ENCODE peak calls at places on chromosomes 3 and 15, in five cellular contexts. Q, U, D, H and L are unnamed samples.
A peak's percentile ranks its signal among the peaks of the same experiment; 100 is the strongest.

GRCh38 chr15:38226867-38227266 is 25.8 kb upstream of the SPRED1 start:
- DNase-seq in Q (peak; percentile 71), U (no peak), D (peak; percentile 85), H (peak; percentile 36), L (no peak)

GRCh38 chr3:184619348-184619747 is 57.8 kb downstream of the EPHB3 start:
- DNase-seq in Q (no peak), U (no peak), D (peak; percentile 25), H (no peak), L (no peak)

GRCh38 chr3:50612973-50613851 is 1.6 kb upstream of the CISH start:
- DNase-seq in Q (no peak), U (no peak), D (no peak), H (no peak), L (no peak)

GRCh38 chr3:57691411-57692133 is 1.3 kb downstream of the DENND6A start:
- DNase-seq in Q (no peak), U (no peak), D (peak; percentile 13), H (no peak), L (peak; percentile 3)

GRCh38 chr3:157122116-157122515 is 37.8 kb downstream of the CCNL1 start:
- DNase-seq in Q (no peak), U (no peak), D (peak; percentile 94), H (peak; percentile 60), L (no peak)

GRCh38 chr3:108223928-108224327 is 1.7 kb upstream of the IFT57 start:
- DNase-seq in Q (no peak), U (no peak), D (peak; percentile 77), H (no peak), L (no peak)

GRCh38 chr3:159857840-159858239 is 130.8 kb upstream of the IL12A start:
- DNase-seq in Q (no peak), U (no peak), D (no peak), H (no peak), L (no peak)

GRCh38 chr3:129603561-129603942 is 2.9 kb downstream of the PLXND1 start:
- DNase-seq in Q (no peak), U (peak; percentile 77), D (no peak), H (no peak), L (no peak)

GRCh38 chr3:152120606-152121291 is 148.0 kb upstream of the MBNL1 start:
- DNase-seq in Q (no peak), U (no peak), D (peak; percentile 51), H (no peak), L (no peak)

GRCh38 chr3:9600597-9600996 is 47.0 kb upstream of the LHFPL4 start:
- DNase-seq in Q (peak; percentile 67), U (no peak), D (peak; percentile 30), H (no peak), L (no peak)

GRCh38 chr15:76138436-76138835 is 78.7 kb downstream of the TMEM266 start:
- DNase-seq in Q (no peak), U (no peak), D (no peak), H (no peak), L (no peak)

GRCh38 chr15:88913850-88914169 is 631 bp upstream of the MFGE8 start:
- DNase-seq in Q (no peak), U (no peak), D (no peak), H (peak; percentile 62), L (no peak)

GRCh38 chr3:151146071-151146730 is 56.8 kb downstream of the GPR171 start:
- DNase-seq in Q (peak; percentile 75), U (peak; percentile 81), D (peak; percentile 82), H (peak; percentile 60), L (peak; percentile 34)

GRCh38 chr3:102259636-102260035 is 175.2 kb upstream of the ZPLD1 start:
- DNase-seq in Q (no peak), U (no peak), D (no peak), H (no peak), L (no peak)

GRCh38 chr3:52983828-52984227 is 62.0 kb downstream of the SFMBT1 start:
- DNase-seq in Q (no peak), U (no peak), D (no peak), H (no peak), L (no peak)

GRCh38 chr3:38110314-38111050 is 26.4 kb downstream of the ACAA1 start:
- DNase-seq in Q (no peak), U (peak; percentile 53), D (no peak), H (no peak), L (no peak)

GRCh38 chr3:66405701-66406091 is 95.1 kb downstream of the LRIG1 start:
- DNase-seq in Q (peak; percentile 29), U (peak; percentile 87), D (peak; percentile 38), H (no peak), L (no peak)

GRCh38 chr15:93861956-93862741 is 369.2 kb upstream of the MCTP2 start:
- DNase-seq in Q (peak; percentile 11), U (peak; percentile 60), D (no peak), H (no peak), L (no peak)

GRCh38 chr15:89307791-89308190 is 26.8 kb downstream of the POLG start:
- DNase-seq in Q (no peak), U (no peak), D (no peak), H (no peak), L (no peak)

GRCh38 chr15:68734886-68735285 is 85.8 kb downstream of the ANP32A start:
- DNase-seq in Q (no peak), U (no peak), D (no peak), H (no peak), L (no peak)

GRCh38 chr3:16906679-16907078 is 21.9 kb downstream of the PLCL2 start:
- DNase-seq in Q (peak; percentile 40), U (no peak), D (peak; percentile 21), H (no peak), L (no peak)

DNA sequence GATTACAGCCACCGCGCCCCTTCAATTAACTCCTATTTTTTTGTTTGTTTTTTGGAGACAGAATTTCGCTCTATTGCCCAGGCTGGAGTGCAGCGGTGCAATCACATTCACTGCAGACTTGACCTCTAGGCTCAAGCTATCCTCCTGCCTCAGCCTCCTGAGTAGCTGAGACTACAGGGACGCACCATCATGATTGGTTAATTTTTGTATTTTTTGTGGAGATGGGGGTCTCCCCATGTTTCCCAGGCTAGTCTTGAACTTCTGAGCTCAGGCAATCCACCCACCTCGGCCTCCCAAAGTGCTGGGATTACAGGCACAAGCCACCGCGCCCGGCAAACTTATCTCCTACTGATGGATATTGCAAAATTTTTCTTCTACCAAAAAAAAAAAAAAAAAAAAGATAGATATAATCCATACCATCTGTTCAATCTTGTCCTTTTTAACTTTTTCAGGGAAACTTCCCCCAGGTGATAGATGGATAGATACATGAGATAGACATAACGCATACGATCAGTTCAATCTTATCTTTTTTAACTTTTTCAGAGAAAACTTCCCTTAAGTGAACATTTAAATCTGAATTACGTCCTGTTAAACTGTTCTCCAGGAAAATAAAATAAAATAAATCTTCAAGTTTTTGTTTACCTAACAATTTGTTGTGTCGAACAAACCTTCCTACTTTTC is 693 bp upstream of the RPSA start:
- DNase-seq in Q (no peak), U (no peak), D (no peak), H (no peak), L (no peak)
- H3K27ac ChIP-seq in Q (peak overlapping the region; percentile 92), U (peak overlapping the region; percentile 73), D (peak overlapping the region; percentile 69), H (peak overlapping the region; percentile 95), L (peak overlapping the region; percentile 88)

DNA sequence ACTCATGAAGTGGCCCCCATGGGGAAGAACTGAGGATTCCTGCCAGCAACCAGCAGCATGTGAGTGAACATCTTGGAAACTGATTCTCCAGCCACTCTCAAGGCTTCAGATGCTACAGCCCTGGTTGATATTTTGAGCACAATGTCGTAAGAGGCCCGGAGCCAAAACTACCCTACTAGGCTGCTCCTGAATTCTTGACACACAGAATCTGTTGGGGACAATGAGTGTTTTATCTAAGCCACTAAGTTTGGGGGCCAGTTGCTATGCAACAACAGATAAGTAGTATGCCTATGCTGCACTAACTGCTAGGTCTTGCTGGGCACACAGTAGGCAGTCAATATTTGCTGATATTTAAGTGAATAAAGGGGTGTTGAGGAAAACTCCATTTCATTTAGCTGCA is 89.9 kb upstream of the CHL1 start:
- DNase-seq in Q (no peak), U (no peak), D (no peak), H (no peak), L (no peak)
- H3K9me3 ChIP-seq in Q (no peaks in the 10 kb centered on the region), U (no peaks in the 10 kb centered on the region), D (no peaks in the 10 kb centered on the region), H (no peaks in the 10 kb centered on the region), L (no peaks in the 10 kb centered on the region)

GRCh38 chr3:69324362-69325025 is 61.4 kb downstream of the FRMD4B start:
- DNase-seq in Q (no peak), U (no peak), D (no peak), H (no peak), L (no peak)
- TF ChIP-seq CTCF in Q (no peak), U (no peak), D (peak; percentile 3), H (peak; percentile 20), L (no peak)

GRCh38 chr3:42081814-42082473 is 9.2 kb upstream of the TRAK1 start:
- DNase-seq in Q (peak; percentile 28), U (no peak), D (no peak), H (no peak), L (no peak)

GRCh38 chr3:42077785-42078184 is 13.4 kb upstream of the TRAK1 start:
- DNase-seq in Q (peak; percentile 7), U (no peak), D (no peak), H (no peak), L (no peak)

GRCh38 chr3:42078686-42079085 is 12.5 kb upstream of the TRAK1 start:
- DNase-seq in Q (peak; percentile 7), U (no peak), D (no peak), H (no peak), L (no peak)

GRCh38 chr3:42079701-42080323 is 11.3 kb upstream of the TRAK1 start:
- DNase-seq in Q (peak; percentile 25), U (no peak), D (no peak), H (no peak), L (no peak)

GRCh38 chr3:42080452-42080872 is 10.7 kb upstream of the TRAK1 start:
- DNase-seq in Q (peak; percentile 58), U (no peak), D (peak; percentile 54), H (peak; percentile 31), L (no peak)
- H3K27ac ChIP-seq in Q (peak overlapping the region; percentile 90), U (peak overlapping the region; percentile 80), D (peak overlapping the region; percentile 43), H (peak overlapping the region; percentile 78), L (no peak overlapping the region)

GRCh38 chr15:79919749-79920511 is 23.1 kb upstream of the MTHFS start:
- DNase-seq in Q (no peak), U (no peak), D (no peak), H (no peak), L (no peak)

GRCh38 chr15:79922512-79923067 is 25.8 kb upstream of the MTHFS start:
- DNase-seq in Q (no peak), U (no peak), D (no peak), H (no peak), L (no peak)

GRCh38 chr15:79916424-79916823 is 19.6 kb upstream of the MTHFS start:
- DNase-seq in Q (no peak), U (no peak), D (no peak), H (no peak), L (no peak)

GRCh38 chr15:79918278-79918677 is 21.5 kb upstream of the MTHFS start:
- DNase-seq in Q (no peak), U (no peak), D (no peak), H (no peak), L (no peak)

DNA sequence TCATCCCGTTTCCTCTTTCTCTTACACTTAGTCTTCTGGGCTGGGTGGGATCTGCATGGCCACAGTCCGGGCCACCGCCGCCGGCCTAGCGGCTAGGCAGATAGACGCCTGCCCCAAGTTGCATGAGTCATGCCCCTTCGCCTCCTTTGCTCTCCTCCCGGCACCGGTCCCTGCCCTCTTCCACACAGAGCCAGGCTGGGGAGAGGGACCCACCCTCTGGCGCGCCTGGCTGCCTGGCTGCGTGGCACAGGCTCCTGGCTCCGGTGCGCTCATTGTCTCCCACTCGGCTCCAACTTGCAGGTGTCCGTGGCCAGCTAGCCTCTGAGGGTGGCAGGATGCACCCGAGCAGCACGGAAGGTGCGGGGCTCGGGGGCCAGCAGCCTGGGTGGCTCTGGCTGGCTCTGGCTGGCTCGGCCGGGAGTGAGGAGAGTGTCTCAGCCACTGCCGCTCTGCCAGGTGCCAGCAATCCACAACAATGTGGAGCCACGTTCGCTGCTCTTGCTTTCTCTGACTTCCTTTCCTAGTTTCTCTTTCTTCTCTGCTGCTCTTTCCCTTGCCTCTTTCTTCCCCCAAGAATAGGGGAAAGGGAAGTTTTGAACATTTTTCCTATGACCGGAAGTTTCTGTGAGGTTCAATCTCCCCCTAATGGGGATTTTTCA is 22.4 kb upstream of the MTHFS start:
- DNase-seq in Q (no peak), U (no peak), D (no peak), H (no peak), L (no peak)
- H3K9me3 ChIP-seq in Q (peaks cover 61% of the 10 kb centered on the region), U (peaks cover 59% of the 10 kb centered on the region), D (no peaks in the 10 kb centered on the region), H (peaks cover 76% of the 10 kb centered on the region), L (peaks cover 78% of the 10 kb centered on the region)